ENCODE peak calls at places on chromosomes 11 and 22, in nine cellular contexts. One of them, this sample, is unnamed.
A peak's percentile ranks its signal among the peaks of the same experiment; 100 is the strongest.

GRCh38 chr22:19167106-19167869 is 11.2 kb downstream of the SLC25A1 start:
- DNase-seq in spleen: peak; percentile 53
- DNase-seq in transverse colon: no peak
- DNase-seq in sigmoid colon: no peak
- DNase-seq in GM23338: no peak
- DNase-seq in suprapubic skin: no peak
- DNase-seq in HepG2: no peak
- DNase-seq in HL-60: no peak
- DNase-seq in stomach: no peak
- DNase-seq in this sample: no peak

GRCh38 chr22:49944399-49944891 is 16.1 kb upstream of the PIM3 start:
- DNase-seq in spleen: no peak
- DNase-seq in transverse colon: no peak
- DNase-seq in sigmoid colon: no peak
- DNase-seq in GM23338: no peak
- DNase-seq in suprapubic skin: no peak
- DNase-seq in HepG2: no peak
- DNase-seq in HL-60: no peak
- DNase-seq in stomach: no peak
- DNase-seq in this sample: no peak

GRCh38 chr11:27204527-27204926 is 158.5 kb downstream of the CCDC34 start:
- DNase-seq in spleen: no peak
- DNase-seq in transverse colon: peak; percentile 56
- DNase-seq in sigmoid colon: no peak
- DNase-seq in GM23338: peak; percentile 56
- DNase-seq in suprapubic skin: no peak
- DNase-seq in HepG2: peak; percentile 27
- DNase-seq in HL-60: no peak
- DNase-seq in stomach: no peak
- DNase-seq in this sample: no peak

GRCh38 chr11:79092791-79093313 is 348.0 kb downstream of the TENM4 start:
- DNase-seq in spleen: no peak
- DNase-seq in transverse colon: no peak
- DNase-seq in sigmoid colon: peak; percentile 75
- DNase-seq in GM23338: no peak
- DNase-seq in suprapubic skin: no peak
- DNase-seq in HepG2: no peak
- DNase-seq in HL-60: peak; percentile 53
- DNase-seq in stomach: no peak
- DNase-seq in this sample: no peak

GRCh38 chr11:30789270-30789669 is 203.1 kb upstream of the MPPED2 start:
- DNase-seq in spleen: no peak
- DNase-seq in transverse colon: no peak
- DNase-seq in sigmoid colon: no peak
- DNase-seq in GM23338: no peak
- DNase-seq in suprapubic skin: no peak
- DNase-seq in HepG2: no peak
- DNase-seq in HL-60: no peak
- DNase-seq in stomach: no peak
- DNase-seq in this sample: no peak

GRCh38 chr11:32386770-32387377 is 48.5 kb downstream of the WT1 start:
- DNase-seq in spleen: no peak
- DNase-seq in transverse colon: no peak
- DNase-seq in sigmoid colon: no peak
- DNase-seq in GM23338: no peak
- DNase-seq in suprapubic skin: no peak
- DNase-seq in HepG2: no peak
- DNase-seq in HL-60: no peak
- DNase-seq in stomach: no peak
- DNase-seq in this sample: no peak

GRCh38 chr11:12359761-12360160 is 17.6 kb upstream of the PARVA start:
- DNase-seq in spleen: no peak
- DNase-seq in transverse colon: no peak
- DNase-seq in sigmoid colon: no peak
- DNase-seq in GM23338: no peak
- DNase-seq in suprapubic skin: no peak
- DNase-seq in HepG2: no peak
- DNase-seq in HL-60: no peak
- DNase-seq in stomach: no peak
- DNase-seq in this sample: no peak

GRCh38 chr11:123760894-123761293 is 6.6 kb upstream of the OR6X1 start:
- DNase-seq in spleen: no peak
- DNase-seq in transverse colon: no peak
- DNase-seq in sigmoid colon: no peak
- DNase-seq in GM23338: no peak
- DNase-seq in suprapubic skin: no peak
- DNase-seq in HepG2: no peak
- DNase-seq in HL-60: no peak
- DNase-seq in stomach: no peak
- DNase-seq in this sample: peak; percentile 14

GRCh38 chr11:95791385-95792033 is 1.2 kb downstream of the CEP57 start:
- DNase-seq in spleen: no peak
- DNase-seq in transverse colon: no peak
- DNase-seq in sigmoid colon: no peak
- DNase-seq in GM23338: no peak
- DNase-seq in suprapubic skin: no peak
- DNase-seq in HepG2: no peak
- DNase-seq in HL-60: no peak
- DNase-seq in stomach: no peak
- DNase-seq in this sample: no peak

GRCh38 chr11:37544491-37544890 is 946.5 kb upstream of the RAG2 start:
- DNase-seq in spleen: no peak
- DNase-seq in transverse colon: no peak
- DNase-seq in sigmoid colon: no peak
- DNase-seq in GM23338: no peak
- DNase-seq in suprapubic skin: no peak
- DNase-seq in HepG2: no peak
- DNase-seq in HL-60: no peak
- DNase-seq in stomach: no peak
- DNase-seq in this sample: no peak

GRCh38 chr11:130314184-130314748 is 451 bp downstream of the ZBTB44 start:
- DNase-seq in spleen: peak; percentile 95
- DNase-seq in transverse colon: peak; percentile 79
- DNase-seq in sigmoid colon: peak; percentile 75
- DNase-seq in GM23338: peak; percentile 56
- DNase-seq in suprapubic skin: peak; percentile 86
- DNase-seq in HepG2: peak; percentile 20
- DNase-seq in HL-60: no peak
- DNase-seq in stomach: peak; percentile 74
- DNase-seq in this sample: peak; percentile 60

GRCh38 chr11:46391578-46392420 is at the start of gene CHRM4:
- DNase-seq in spleen: peak; percentile 75
- DNase-seq in transverse colon: peak; percentile 43
- DNase-seq in sigmoid colon: peak; percentile 53
- DNase-seq in GM23338: peak; percentile 70
- DNase-seq in suprapubic skin: no peak
- DNase-seq in HepG2: peak; percentile 24
- DNase-seq in HL-60: no peak
- DNase-seq in stomach: no peak
- DNase-seq in this sample: no peak

GRCh38 chr11:538431-539051 is 1.2 kb downstream of the LRRC56 start:
- DNase-seq in spleen: peak; percentile 76
- DNase-seq in transverse colon: no peak
- DNase-seq in sigmoid colon: no peak
- DNase-seq in GM23338: no peak
- DNase-seq in suprapubic skin: no peak
- DNase-seq in HepG2: no peak
- DNase-seq in HL-60: no peak
- DNase-seq in stomach: no peak
- DNase-seq in this sample: no peak

GRCh38 chr11:33068611-33069340 is 29.4 kb downstream of the TCP11L1 start:
- DNase-seq in spleen: no peak
- DNase-seq in transverse colon: no peak
- DNase-seq in sigmoid colon: no peak
- DNase-seq in GM23338: peak; percentile 61
- DNase-seq in suprapubic skin: no peak
- DNase-seq in HepG2: no peak
- DNase-seq in HL-60: no peak
- DNase-seq in stomach: no peak
- DNase-seq in this sample: no peak

GRCh38 chr11:74842967-74843366 is 94.3 kb downstream of the RNF169 start:
- DNase-seq in spleen: no peak
- DNase-seq in transverse colon: no peak
- DNase-seq in sigmoid colon: no peak
- DNase-seq in GM23338: peak; percentile 49
- DNase-seq in suprapubic skin: no peak
- DNase-seq in HepG2: no peak
- DNase-seq in HL-60: no peak
- DNase-seq in stomach: no peak
- DNase-seq in this sample: no peak

GRCh38 chr11:78742430-78742829 is 167.8 kb upstream of the NARS2 start:
- DNase-seq in spleen: no peak
- DNase-seq in transverse colon: peak; percentile 87
- DNase-seq in sigmoid colon: no peak
- DNase-seq in GM23338: no peak
- DNase-seq in suprapubic skin: no peak
- DNase-seq in HepG2: no peak
- DNase-seq in HL-60: no peak
- DNase-seq in stomach: peak; percentile 92
- DNase-seq in this sample: no peak

GRCh38 chr11:102318469-102318868 is 1.2 kb downstream of the BIRC3 start:
- DNase-seq in spleen: peak; percentile 69
- DNase-seq in transverse colon: peak; percentile 30
- DNase-seq in sigmoid colon: no peak
- DNase-seq in GM23338: no peak
- DNase-seq in suprapubic skin: no peak
- DNase-seq in HepG2: no peak
- DNase-seq in HL-60: no peak
- DNase-seq in stomach: peak; percentile 42
- DNase-seq in this sample: no peak

GRCh38 chr11:102320679-102321078 is 3.4 kb downstream of the BIRC3 start:
- DNase-seq in spleen: no peak
- DNase-seq in transverse colon: no peak
- DNase-seq in sigmoid colon: no peak
- DNase-seq in GM23338: no peak
- DNase-seq in suprapubic skin: no peak
- DNase-seq in HepG2: no peak
- DNase-seq in HL-60: no peak
- DNase-seq in stomach: no peak
- DNase-seq in this sample: no peak

GRCh38 chr11:102320166-102320565 is 2.9 kb downstream of the BIRC3 start:
- DNase-seq in spleen: no peak
- DNase-seq in transverse colon: no peak
- DNase-seq in sigmoid colon: no peak
- DNase-seq in GM23338: no peak
- DNase-seq in suprapubic skin: no peak
- DNase-seq in HepG2: no peak
- DNase-seq in HL-60: no peak
- DNase-seq in stomach: no peak
- DNase-seq in this sample: no peak

GRCh38 chr11:102317768-102318103 is 452 bp downstream of the BIRC3 start:
- DNase-seq in spleen: no peak
- DNase-seq in transverse colon: no peak
- DNase-seq in sigmoid colon: no peak
- DNase-seq in GM23338: no peak
- DNase-seq in suprapubic skin: no peak
- DNase-seq in HepG2: no peak
- DNase-seq in HL-60: no peak
- DNase-seq in stomach: no peak
- DNase-seq in this sample: no peak

GRCh38 chr11:102319544-102319943 is 2.3 kb downstream of the BIRC3 start:
- DNase-seq in spleen: no peak
- DNase-seq in transverse colon: no peak
- DNase-seq in sigmoid colon: no peak
- DNase-seq in GM23338: no peak
- DNase-seq in suprapubic skin: no peak
- DNase-seq in HepG2: no peak
- DNase-seq in HL-60: no peak
- DNase-seq in stomach: no peak
- DNase-seq in this sample: no peak
- TF ChIP-seq POLR2AphosphoS5 in spleen: no peak
- TF ChIP-seq POLR2AphosphoS5 in transverse colon: no peak
- TF ChIP-seq POLR2AphosphoS5 in sigmoid colon: no peak
- TF ChIP-seq POLR2AphosphoS5 in GM23338: no peak
- TF ChIP-seq POLR2AphosphoS5 in suprapubic skin: no peak
- TF ChIP-seq POLR2AphosphoS5 in HepG2: no peak
- TF ChIP-seq POLR2AphosphoS5 in HL-60: no peak
- TF ChIP-seq POLR2AphosphoS5 in stomach: no peak
- TF ChIP-seq POLR2AphosphoS5 in this sample: no peak

DNA sequence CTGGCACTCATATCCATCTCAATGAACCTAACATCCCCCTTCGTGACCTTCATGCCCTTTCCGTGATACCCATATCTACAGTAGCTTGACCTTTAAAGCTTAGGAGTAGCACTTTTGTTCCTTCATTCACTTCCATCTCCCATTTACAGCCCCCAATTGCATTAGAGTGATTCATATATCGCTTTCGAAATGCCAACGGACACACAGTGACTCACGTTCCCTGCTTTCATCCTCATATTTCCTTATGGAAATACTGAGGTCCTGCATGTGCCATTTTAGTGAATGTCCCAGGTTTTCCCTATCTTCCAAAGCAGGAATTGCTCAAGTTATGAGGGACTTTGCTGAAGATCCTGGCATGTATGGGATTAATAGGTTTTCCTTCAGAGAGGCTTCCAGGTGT is 44.3 kb upstream of the CEP126 start:
- DNase-seq in spleen: no peak
- DNase-seq in transverse colon: no peak
- DNase-seq in sigmoid colon: no peak
- DNase-seq in GM23338: no peak
- DNase-seq in suprapubic skin: no peak
- DNase-seq in HepG2: no peak
- DNase-seq in HL-60: no peak
- DNase-seq in stomach: no peak
- DNase-seq in this sample: no peak
- TF ChIP-seq POLR2AphosphoS5 in spleen: no peak
- TF ChIP-seq POLR2AphosphoS5 in transverse colon: no peak
- TF ChIP-seq POLR2AphosphoS5 in sigmoid colon: no peak
- TF ChIP-seq POLR2AphosphoS5 in GM23338: no peak
- TF ChIP-seq POLR2AphosphoS5 in suprapubic skin: no peak
- TF ChIP-seq POLR2AphosphoS5 in HepG2: no peak
- TF ChIP-seq POLR2AphosphoS5 in HL-60: no peak
- TF ChIP-seq POLR2AphosphoS5 in stomach: no peak
- TF ChIP-seq POLR2AphosphoS5 in this sample: no peak

GRCh38 chr11:128949791-128950454 is 7.3 kb upstream of the TP53AIP1 start:
- DNase-seq in spleen: no peak
- DNase-seq in transverse colon: no peak
- DNase-seq in sigmoid colon: no peak
- DNase-seq in GM23338: no peak
- DNase-seq in suprapubic skin: no peak
- DNase-seq in HepG2: no peak
- DNase-seq in HL-60: no peak
- DNase-seq in stomach: no peak
- DNase-seq in this sample: no peak
- TF ChIP-seq POLR2AphosphoS5 in spleen: no peak
- TF ChIP-seq POLR2AphosphoS5 in transverse colon: no peak
- TF ChIP-seq POLR2AphosphoS5 in sigmoid colon: no peak
- TF ChIP-seq POLR2AphosphoS5 in GM23338: no peak
- TF ChIP-seq POLR2AphosphoS5 in suprapubic skin: no peak
- TF ChIP-seq POLR2AphosphoS5 in HepG2: no peak
- TF ChIP-seq POLR2AphosphoS5 in HL-60: no peak
- TF ChIP-seq POLR2AphosphoS5 in stomach: no peak
- TF ChIP-seq POLR2AphosphoS5 in this sample: no peak

DNA sequence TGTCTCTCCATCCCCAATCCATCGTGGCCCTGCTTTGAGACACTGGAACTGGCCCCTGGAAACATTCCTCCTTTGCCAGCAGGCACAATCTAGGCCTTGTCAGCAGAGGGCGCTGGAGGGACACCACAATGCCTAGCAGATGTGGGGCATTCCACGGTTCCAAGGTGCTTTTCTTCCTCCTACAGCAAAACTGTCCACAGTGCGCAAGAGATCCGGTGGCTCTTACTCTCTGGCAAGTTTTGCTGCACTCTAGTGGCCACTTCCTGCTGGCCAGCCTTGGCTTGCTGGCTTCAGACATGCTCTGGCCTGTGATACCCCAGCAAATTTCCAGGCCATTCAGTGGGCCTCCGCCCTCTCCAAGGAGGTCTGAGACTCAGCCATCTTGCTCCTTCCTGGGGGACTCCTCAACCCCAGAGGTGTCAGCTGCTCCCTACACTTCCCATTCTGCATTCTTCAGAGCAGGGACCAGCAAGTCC is 17.1 kb upstream of the RBM4B start:
- DNase-seq in spleen: peak; percentile 93
- DNase-seq in transverse colon: peak; percentile 93
- DNase-seq in sigmoid colon: peak; percentile 93
- DNase-seq in GM23338: peak; percentile 99
- DNase-seq in suprapubic skin: peak; percentile 91
- DNase-seq in HepG2: peak; percentile 96
- DNase-seq in HL-60: peak; percentile 86
- DNase-seq in stomach: peak; percentile 93
- DNase-seq in this sample: peak; percentile 87
- TF ChIP-seq POLR2AphosphoS5 in spleen: no peak
- TF ChIP-seq POLR2AphosphoS5 in transverse colon: no peak
- TF ChIP-seq POLR2AphosphoS5 in sigmoid colon: peak; percentile 35
- TF ChIP-seq POLR2AphosphoS5 in GM23338: no peak
- TF ChIP-seq POLR2AphosphoS5 in suprapubic skin: peak; percentile 18
- TF ChIP-seq POLR2AphosphoS5 in HepG2: no peak
- TF ChIP-seq POLR2AphosphoS5 in HL-60: no peak
- TF ChIP-seq POLR2AphosphoS5 in stomach: no peak
- TF ChIP-seq POLR2AphosphoS5 in this sample: no peak

This sample was measured in GM12891.